ENCODE peak calls at places on chromosomes 11 and 22, in four cellular contexts. Z, A, R and W are unnamed samples.

GRCh38 chr22:18070556-18071306 is 7.1 kb upstream of the PEX26 start:
- DNase-seq in A (peak), Z (no peak), R (no peak), W (peak)

GRCh38 chr11:122663056-122663740 is 7.7 kb downstream of the UBASH3B start:
- DNase-seq in R (no peak), A (no peak), Z (no peak), W (no peak)

GRCh38 chr22:44807915-44808690 is 55.7 kb downstream of the ARHGAP8 start:
- DNase-seq in A (peak), Z (peak), R (no peak), W (no peak)

GRCh38 chr22:35611200-35611890 is 5.8 kb downstream of the MB start:
- DNase-seq in R (no peak), Z (no peak), A (no peak), W (no peak)

GRCh38 chr11:130403301-130403804 is 25.1 kb downstream of the ADAMTS8 start:
- DNase-seq in A (no peak), Z (no peak), R (no peak), W (no peak)

GRCh38 chr22:30636226-30637077 is 871 bp downstream of the SLC35E4 start:
- DNase-seq in Z (no peak), R (peak), A (peak), W (peak)

GRCh38 chr11:4026389-4026788 is 68.2 kb upstream of the RRM1 start:
- DNase-seq in A (no peak), R (no peak), Z (no peak), W (no peak)

GRCh38 chr11:19259487-19260345 is 19.0 kb upstream of the E2F8 start:
- DNase-seq in R (peak), Z (peak), A (peak), W (peak)

GRCh38 chr22:22348127-22348814 is 103.7 kb downstream of the VPREB1 start:
- DNase-seq in A (peak), Z (no peak), R (no peak), W (peak)

GRCh38 chr11:64056213-64056785 is 20.6 kb downstream of the FLRT1 start:
- DNase-seq in R (no peak), Z (no peak), A (no peak), W (no peak)

GRCh38 chr11:3130269-3131071 is 34.6 kb downstream of the OSBPL5 start:
- DNase-seq in A (no peak), Z (no peak), R (peak), W (no peak)

GRCh38 chr11:45927332-45927683 is 4.9 kb downstream of the LARGE2 start:
- DNase-seq in R (peak), A (no peak), Z (no peak), W (no peak)

GRCh38 chr11:66951927-66952337 is 6.3 kb downstream of the PC start:
- DNase-seq in A (no peak), R (peak), Z (no peak), W (no peak)

GRCh38 chr11:66951135-66951534 is 7.0 kb downstream of the PC start:
- DNase-seq in A (no peak), Z (no peak), R (no peak), W (no peak)

GRCh38 chr11:66950113-66950535 is 8.1 kb downstream of the PC start:
- DNase-seq in A (no peak), R (peak), Z (peak), W (peak)

GRCh38 chr11:66956689-66957290 is 1.4 kb downstream of the PC start:
- DNase-seq in Z (no peak), R (no peak), A (no peak), W (no peak)

GRCh38 chr11:66953431-66953833 is 4.8 kb downstream of the PC start:
- DNase-seq in Z (no peak), A (no peak), R (no peak), W (no peak)
- H3K27ac ChIP-seq in Z (no peak), A (no peak), R (no peak), W (no peak)

DNA sequence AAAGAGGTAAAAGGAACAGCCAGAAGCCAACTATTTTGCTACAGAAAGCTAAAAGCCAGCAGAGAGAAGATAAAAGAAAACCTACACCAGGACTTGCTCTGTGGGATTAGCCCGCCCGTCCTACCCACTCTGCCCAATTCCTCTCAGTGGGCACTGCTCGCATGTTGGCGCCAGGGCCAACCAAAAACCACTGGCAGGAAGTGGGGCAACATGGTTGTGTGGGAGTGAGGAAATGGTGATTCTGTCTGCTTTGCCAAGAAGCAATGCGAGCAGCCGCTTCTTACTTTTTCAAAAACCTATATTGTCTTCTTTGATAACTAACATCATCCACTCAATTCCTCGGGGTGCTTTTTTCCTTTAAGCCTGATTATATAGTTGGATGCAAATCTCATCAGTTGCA is 14.2 kb upstream of the APOA1 start:
- DNase-seq in Z (no peak), R (no peak), A (no peak), W (no peak)
- H3K4me3 ChIP-seq in Z (no peak), R (no peak), A (no peak), W (no peak)

GRCh38 chr11:88521354-88522310 is 184.1 kb upstream of the CTSC start:
- DNase-seq in Z (no peak), R (no peak), A (no peak), W (no peak)
- H3K27ac ChIP-seq in Z (no peak), R (no peak), A (no peak), W (no peak)

GRCh38 chr11:86374586-86374985 is at the start of gene CCDC81:
- DNase-seq in Z (no peak), A (no peak), R (no peak), W (no peak)

GRCh38 chr11:86372586-86372985 is 2.1 kb upstream of the CCDC81 start:
- DNase-seq in R (no peak), Z (no peak), A (no peak), W (no peak)

GRCh38 chr11:86370922-86371614 is 3.6 kb upstream of the CCDC81 start:
- DNase-seq in R (no peak), A (no peak), Z (no peak), W (no peak)

GRCh38 chr11:86377972-86378371 is 3.3 kb downstream of the CCDC81 start:
- DNase-seq in A (no peak), Z (no peak), R (no peak), W (no peak)

DNA sequence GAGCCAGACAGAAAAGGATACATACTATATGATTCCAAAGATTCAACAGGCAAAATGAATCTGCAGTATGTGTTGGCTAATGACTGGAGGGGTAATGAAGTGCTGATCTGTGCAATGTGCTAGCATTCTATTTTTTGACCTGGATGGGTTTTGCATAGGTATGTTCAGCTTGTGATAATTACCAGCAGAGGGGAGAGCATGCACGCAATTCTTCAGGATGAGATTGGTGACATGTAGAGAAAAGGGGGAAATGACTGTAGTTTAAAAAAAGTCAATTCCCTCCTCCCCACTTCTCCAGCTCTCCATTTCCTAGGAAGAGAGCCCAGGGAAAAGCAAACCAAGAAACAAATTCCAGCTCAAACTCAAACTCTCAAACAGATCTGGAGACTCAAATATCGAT is 566 bp upstream of the CCDC81 start:
- DNase-seq in R (no peak), A (no peak), Z (no peak), W (no peak)
- H3K4me3 ChIP-seq in R (peak), A (no peak), Z (no peak), W (no peak)

GRCh38 chr22:49137216-49137840 is 690.3 kb downstream of the BRD1 start:
- DNase-seq in R (no peak), Z (no peak), A (no peak), W (no peak)

GRCh38 chr22:49141761-49142160 is 685.9 kb downstream of the BRD1 start:
- DNase-seq in R (no peak), A (no peak), Z (no peak), W (no peak)

GRCh38 chr22:49140921-49141680 is 686.6 kb downstream of the BRD1 start:
- DNase-seq in Z (no peak), A (no peak), R (no peak), W (no peak)

GRCh38 chr22:49138250-49138790 is 689.4 kb downstream of the BRD1 start:
- DNase-seq in Z (no peak), R (no peak), A (no peak), W (no peak)

GRCh38 chr22:49139492-49140151 is 688.1 kb downstream of the BRD1 start:
- DNase-seq in A (no peak), Z (no peak), R (no peak), W (no peak)
- H3K27ac ChIP-seq in A (no peak), Z (no peak), R (no peak), W (no peak)

GRCh38 chr11:116794851-116795250 is 3.2 kb upstream of the APOA5 start:
- DNase-seq in R (no peak), A (no peak), Z (no peak), W (no peak)

GRCh38 chr11:116791813-116792143 is at the start of gene APOA5:
- DNase-seq in A (peak), Z (no peak), R (no peak), W (no peak)

GRCh38 chr11:116792869-116793475 is 1.3 kb upstream of the APOA5 start:
- DNase-seq in R (no peak), Z (no peak), A (no peak), W (no peak)

GRCh38 chr11:116792144-116792868 is 627 bp upstream of the APOA5 start:
- DNase-seq in R (no peak), Z (no peak), A (no peak), W (no peak)

GRCh38 chr11:116793476-116794096 is 1.9 kb upstream of the APOA5 start:
- DNase-seq in Z (no peak), A (no peak), R (no peak), W (peak)
- H3K4me3 ChIP-seq in Z (no peak), A (no peak), R (no peak), W (no peak)